ENCODE peak calls at places on chromosomes 6 and 20, in nine cellular contexts. T, E, S, K, N, W, U, I and O are unnamed samples.

GRCh38 chr6:149513915-149514314 is 29.1 kb upstream of the ZC3H12D start:
- DNase-seq in T (no peak), E (no peak), S (no peak), K (no peak), N (no peak), W (no peak), U (no peak), I (no peak), O (no peak)

GRCh38 chr20:48623176-48623905 is 204.5 kb downstream of the PREX1 start:
- DNase-seq in T (no peak), E (no peak), S (no peak), K (no peak), N (no peak), W (no peak), U (no peak), I (no peak), O (no peak)

GRCh38 chr6:3424185-3424927 is 32.5 kb downstream of the SLC22A23 start:
- DNase-seq in T (no peak), E (no peak), S (no peak), K (no peak), N (no peak), W (no peak), U (no peak), I (no peak), O (no peak)

GRCh38 chr6:137536104-137536773 is 42.0 kb upstream of the OLIG3 start:
- DNase-seq in T (no peak), E (no peak), S (no peak), K (no peak), N (no peak), W (no peak), U (no peak), I (no peak), O (no peak)

GRCh38 chr6:1761472-1761871 is 151.8 kb downstream of the FOXC1 start:
- DNase-seq in T (no peak), E (no peak), S (no peak), K (peak; percentile 27), N (no peak), W (no peak), U (no peak), I (no peak), O (no peak)

GRCh38 chr20:51680067-51680749 is 88.0 kb downstream of the ATP9A start:
- DNase-seq in T (no peak), E (no peak), S (no peak), K (no peak), N (no peak), W (no peak), U (no peak), I (no peak), O (no peak)

GRCh38 chr6:160051390-160051789 is 70.2 kb upstream of the SLC22A1 start:
- DNase-seq in T (no peak), E (no peak), S (no peak), K (no peak), N (no peak), W (no peak), U (no peak), I (no peak), O (no peak)

GRCh38 chr6:12570461-12571030 is 146.0 kb upstream of the PHACTR1 start:
- DNase-seq in T (no peak), E (no peak), S (no peak), K (no peak), N (no peak), W (no peak), U (no peak), I (no peak), O (no peak)

GRCh38 chr6:17710331-17710730 is 3.6 kb upstream of the NUP153 start:
- DNase-seq in T (no peak), E (no peak), S (no peak), K (peak; percentile 24), N (no peak), W (no peak), U (no peak), I (no peak), O (no peak)

GRCh38 chr20:44187763-44188709 is 1.0 kb upstream of the JPH2 start:
- DNase-seq in T (no peak), E (no peak), S (no peak), K (no peak), N (no peak), W (no peak), U (no peak), I (peak; percentile 83), O (no peak)

GRCh38 chr6:82000551-82000950 is 247.0 kb downstream of the IBTK start:
- DNase-seq in T (no peak), E (no peak), S (no peak), K (no peak), N (no peak), W (no peak), U (no peak), I (no peak), O (no peak)

GRCh38 chr6:168499045-168499650 is 58.2 kb downstream of the SMOC2 start:
- DNase-seq in T (no peak), E (no peak), S (no peak), K (peak; percentile 16), N (no peak), W (no peak), U (no peak), I (no peak), O (no peak)

GRCh38 chr6:168496932-168497331 is 55.9 kb downstream of the SMOC2 start:
- DNase-seq in T (no peak), E (no peak), S (no peak), K (no peak), N (no peak), W (no peak), U (no peak), I (no peak), O (no peak)

GRCh38 chr6:168497381-168497780 is 56.4 kb downstream of the SMOC2 start:
- DNase-seq in T (no peak), E (no peak), S (no peak), K (no peak), N (no peak), W (no peak), U (no peak), I (no peak), O (no peak)

GRCh38 chr6:168501561-168501960 is 60.6 kb downstream of the SMOC2 start:
- DNase-seq in T (no peak), E (no peak), S (no peak), K (no peak), N (no peak), W (no peak), U (no peak), I (no peak), O (no peak)

DNA sequence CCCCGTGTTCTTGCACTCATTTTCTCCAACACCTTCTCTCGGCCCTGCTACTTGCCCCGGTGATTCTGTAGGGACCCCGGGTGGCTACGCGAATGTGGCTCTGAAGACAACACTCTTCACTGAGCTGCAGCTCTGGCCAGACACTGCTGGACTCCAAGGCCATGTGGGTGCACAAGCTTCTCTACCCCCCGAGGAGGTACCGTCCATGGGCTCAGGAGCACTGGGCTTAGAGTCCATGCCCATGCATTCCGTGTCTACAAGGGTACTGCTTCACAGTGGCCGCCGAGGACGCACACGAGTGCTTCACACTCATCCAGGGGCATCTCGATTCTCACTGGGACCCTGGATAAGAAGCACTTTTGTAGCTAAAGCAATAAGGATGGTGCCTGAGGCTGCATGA is 59.5 kb downstream of the SMOC2 start:
- DNase-seq in T (no peak), E (no peak), S (no peak), K (no peak), N (no peak), W (no peak), U (no peak), I (no peak), O (no peak)
- H3K9me3 ChIP-seq in T (no peaks in the 10 kb centered on the region), E (no peaks in the 10 kb centered on the region), S (no peaks in the 10 kb centered on the region), K (no peaks in the 10 kb centered on the region), N (no peaks in the 10 kb centered on the region), W (no peaks in the 10 kb centered on the region), U (no peaks in the 10 kb centered on the region), I (no peaks in the 10 kb centered on the region), O (no peaks in the 10 kb centered on the region)

GRCh38 chr6:128333581-128334223 is 186.7 kb downstream of the PTPRK start:
- DNase-seq in T (no peak), E (no peak), S (no peak), K (no peak), N (no peak), W (no peak), U (no peak), I (no peak), O (no peak)

GRCh38 chr6:128323011-128323410 is 197.4 kb downstream of the PTPRK start:
- DNase-seq in T (no peak), E (no peak), S (no peak), K (no peak), N (no peak), W (no peak), U (no peak), I (no peak), O (no peak)

GRCh38 chr6:128327890-128328289 is 192.5 kb downstream of the PTPRK start:
- DNase-seq in T (no peak), E (no peak), S (no peak), K (peak; percentile 37), N (no peak), W (peak; percentile 19), U (no peak), I (no peak), O (peak; percentile 12)
- TF ChIP-seq EP300 in T (no peak), E (no peak), S (no peak), K (no peak), N (no peak), W (no peak), U (no peak), I (no peak), O (no peak)

DNA sequence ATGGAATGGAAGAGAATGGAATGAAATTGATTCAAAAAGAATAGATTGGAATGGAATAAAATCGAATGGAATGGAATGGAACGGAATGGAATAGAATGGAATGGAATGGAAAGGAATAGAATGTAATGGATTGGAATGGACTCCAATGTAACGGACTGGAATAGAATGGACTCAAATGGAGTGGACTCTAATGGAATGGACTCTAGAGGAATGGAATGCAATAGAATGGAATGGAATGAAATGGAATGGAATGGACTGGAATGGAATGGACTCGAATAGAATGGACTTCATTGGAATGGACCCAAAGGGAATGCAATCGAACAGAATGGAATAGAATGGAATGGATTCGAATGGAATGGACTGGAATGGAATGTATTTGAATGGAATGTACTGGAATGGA is 19.7 kb upstream of the DEFB115 start:
- DNase-seq in T (no peak), E (no peak), S (no peak), K (no peak), N (no peak), W (no peak), U (no peak), I (no peak), O (no peak)
- H3K9me3 ChIP-seq in T (peaks cover 57% of the 10 kb centered on the region), E (no peaks in the 10 kb centered on the region), S (peaks cover 98% of the 10 kb centered on the region), K (peaks cover 100% of the 10 kb centered on the region), N (peaks cover 32% of the 10 kb centered on the region), W (peaks cover 5% of the 10 kb centered on the region), U (peaks cover 35% of the 10 kb centered on the region), I (peaks cover 5% of the 10 kb centered on the region), O (peaks cover 29% of the 10 kb centered on the region)

DNA sequence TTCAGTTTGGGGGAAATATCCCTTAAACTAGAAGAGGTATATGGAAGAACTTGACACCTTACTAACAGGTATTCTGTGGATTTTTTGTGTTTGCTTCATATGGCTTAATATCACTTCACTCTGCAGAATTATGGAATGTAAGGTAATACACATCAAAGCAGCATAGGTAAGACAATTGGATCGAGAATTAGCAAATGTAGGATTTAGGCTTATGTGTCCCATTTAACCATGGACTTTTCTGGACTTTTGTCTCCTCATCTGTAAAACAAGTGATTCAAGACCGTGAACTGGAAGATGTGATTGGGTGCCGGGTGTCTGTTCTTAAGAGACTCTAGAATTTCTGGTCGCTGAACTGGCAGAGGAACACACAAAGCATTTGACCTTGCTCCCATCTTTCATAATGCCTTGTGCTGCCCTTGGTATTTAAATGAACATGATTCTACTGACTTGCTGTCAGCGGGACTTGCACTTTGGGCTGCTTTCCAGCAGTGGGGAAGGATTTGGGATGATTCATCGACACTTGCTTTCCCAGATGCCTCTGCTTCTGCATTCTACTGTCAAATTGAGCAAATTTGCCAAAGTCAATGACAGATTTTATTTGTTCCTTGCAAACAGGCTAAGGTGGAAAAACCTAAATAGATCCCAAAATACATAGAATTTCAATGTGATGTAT is 199.8 kb downstream of the PLCB1 start:
- DNase-seq in T (no peak), E (peak; percentile 9), S (no peak), K (peak; percentile 86), N (no peak), W (no peak), U (no peak), I (no peak), O (no peak)
- TF ChIP-seq EP300 in T (no peak), E (no peak), S (no peak), K (peak; percentile 58), N (no peak), W (no peak), U (no peak), I (no peak), O (no peak)